ENCODE peak calls at places on chromosomes 11 and 22, in eight cellular contexts. One of them, this sample, is unnamed.

GRCh38 chr11:94740083-94740974 is 27.8 kb upstream of the AMOTL1 start:
- DNase-seq in HTR-8/SVneo: no peak
- DNase-seq in DMS 273 treated with DMSO at 0.1 percent for 48 hours: peak
- DNase-seq in EL: peak
- DNase-seq in AG04449: no peak
- DNase-seq in activated naive CD4-positive, alpha-beta T cell: no peak
- DNase-seq in mesothelial cell of epicardium: peak
- DNase-seq in NCI-H2029: no peak
- DNase-seq in this sample: peak

GRCh38 chr11:16902979-16903378 is 111.2 kb downstream of the PLEKHA7 start:
- DNase-seq in AG04449: no peak
- DNase-seq in EL: no peak
- DNase-seq in DMS 273 treated with DMSO at 0.1 percent for 48 hours: no peak
- DNase-seq in mesothelial cell of epicardium: no peak
- DNase-seq in activated naive CD4-positive, alpha-beta T cell: no peak
- DNase-seq in NCI-H2029: no peak
- DNase-seq in HTR-8/SVneo: no peak
- DNase-seq in this sample: no peak

GRCh38 chr11:76824083-76824939 is 36.4 kb upstream of the ACER3 start:
- DNase-seq in NCI-H2029: no peak
- DNase-seq in DMS 273 treated with DMSO at 0.1 percent for 48 hours: no peak
- DNase-seq in mesothelial cell of epicardium: no peak
- DNase-seq in HTR-8/SVneo: peak
- DNase-seq in activated naive CD4-positive, alpha-beta T cell: no peak
- DNase-seq in EL: peak
- DNase-seq in AG04449: no peak
- DNase-seq in this sample: no peak

GRCh38 chr22:42780070-42780540 is 59.4 kb upstream of the A4GALT start:
- DNase-seq in activated naive CD4-positive, alpha-beta T cell: no peak
- DNase-seq in AG04449: peak
- DNase-seq in mesothelial cell of epicardium: no peak
- DNase-seq in NCI-H2029: peak
- DNase-seq in HTR-8/SVneo: peak
- DNase-seq in DMS 273 treated with DMSO at 0.1 percent for 48 hours: peak
- DNase-seq in EL: peak
- DNase-seq in this sample: no peak

GRCh38 chr22:47151490-47151889 is 389.0 kb downstream of the TBC1D22A start:
- DNase-seq in AG04449: no peak
- DNase-seq in HTR-8/SVneo: peak
- DNase-seq in mesothelial cell of epicardium: no peak
- DNase-seq in NCI-H2029: no peak
- DNase-seq in DMS 273 treated with DMSO at 0.1 percent for 48 hours: no peak
- DNase-seq in EL: peak
- DNase-seq in activated naive CD4-positive, alpha-beta T cell: no peak
- DNase-seq in this sample: no peak

GRCh38 chr11:71248656-71249055 is 3.7 kb downstream of the SHANK2 start:
- DNase-seq in NCI-H2029: no peak
- DNase-seq in mesothelial cell of epicardium: no peak
- DNase-seq in activated naive CD4-positive, alpha-beta T cell: no peak
- DNase-seq in HTR-8/SVneo: no peak
- DNase-seq in AG04449: no peak
- DNase-seq in DMS 273 treated with DMSO at 0.1 percent for 48 hours: no peak
- DNase-seq in EL: no peak
- DNase-seq in this sample: peak

GRCh38 chr11:120128392-120129172 is 9.3 kb downstream of the TRIM29 start:
- DNase-seq in HTR-8/SVneo: no peak
- DNase-seq in mesothelial cell of epicardium: no peak
- DNase-seq in AG04449: peak
- DNase-seq in DMS 273 treated with DMSO at 0.1 percent for 48 hours: no peak
- DNase-seq in activated naive CD4-positive, alpha-beta T cell: no peak
- DNase-seq in NCI-H2029: no peak
- DNase-seq in EL: peak
- DNase-seq in this sample: peak

GRCh38 chr11:12249590-12250260 is 127.6 kb upstream of the PARVA start:
- DNase-seq in EL: no peak
- DNase-seq in mesothelial cell of epicardium: no peak
- DNase-seq in DMS 273 treated with DMSO at 0.1 percent for 48 hours: peak
- DNase-seq in activated naive CD4-positive, alpha-beta T cell: no peak
- DNase-seq in AG04449: no peak
- DNase-seq in NCI-H2029: peak
- DNase-seq in HTR-8/SVneo: no peak
- DNase-seq in this sample: no peak

GRCh38 chr11:115237578-115237977 is 266.6 kb downstream of the CADM1 start:
- DNase-seq in mesothelial cell of epicardium: no peak
- DNase-seq in NCI-H2029: no peak
- DNase-seq in AG04449: no peak
- DNase-seq in HTR-8/SVneo: no peak
- DNase-seq in DMS 273 treated with DMSO at 0.1 percent for 48 hours: no peak
- DNase-seq in EL: no peak
- DNase-seq in activated naive CD4-positive, alpha-beta T cell: no peak
- DNase-seq in this sample: no peak

GRCh38 chr22:23285734-23286133 is 105.4 kb downstream of the BCR start:
- DNase-seq in NCI-H2029: no peak
- DNase-seq in mesothelial cell of epicardium: no peak
- DNase-seq in AG04449: no peak
- DNase-seq in DMS 273 treated with DMSO at 0.1 percent for 48 hours: no peak
- DNase-seq in EL: peak
- DNase-seq in activated naive CD4-positive, alpha-beta T cell: no peak
- DNase-seq in HTR-8/SVneo: no peak
- DNase-seq in this sample: no peak

GRCh38 chr22:33922268-33922667 is 2.0 kb upstream of the LARGE1 start:
- DNase-seq in mesothelial cell of epicardium: peak
- DNase-seq in NCI-H2029: no peak
- DNase-seq in activated naive CD4-positive, alpha-beta T cell: no peak
- DNase-seq in AG04449: no peak
- DNase-seq in EL: no peak
- DNase-seq in HTR-8/SVneo: no peak
- DNase-seq in DMS 273 treated with DMSO at 0.1 percent for 48 hours: no peak
- DNase-seq in this sample: no peak

GRCh38 chr11:17490938-17491337 is 14.3 kb upstream of the ABCC8 start:
- DNase-seq in DMS 273 treated with DMSO at 0.1 percent for 48 hours: no peak
- DNase-seq in mesothelial cell of epicardium: no peak
- DNase-seq in NCI-H2029: no peak
- DNase-seq in EL: no peak
- DNase-seq in AG04449: no peak
- DNase-seq in HTR-8/SVneo: no peak
- DNase-seq in activated naive CD4-positive, alpha-beta T cell: no peak
- DNase-seq in this sample: no peak

GRCh38 chr11:58575377-58576020 is at the start of gene LPXN:
- DNase-seq in NCI-H2029: no peak
- DNase-seq in HTR-8/SVneo: no peak
- DNase-seq in DMS 273 treated with DMSO at 0.1 percent for 48 hours: no peak
- DNase-seq in EL: peak
- DNase-seq in mesothelial cell of epicardium: no peak
- DNase-seq in activated naive CD4-positive, alpha-beta T cell: no peak
- DNase-seq in AG04449: no peak
- DNase-seq in this sample: no peak

GRCh38 chr22:38180841-38181452 is 683 bp downstream of the PLA2G6 start:
- DNase-seq in mesothelial cell of epicardium: no peak
- DNase-seq in EL: no peak
- DNase-seq in activated naive CD4-positive, alpha-beta T cell: no peak
- DNase-seq in DMS 273 treated with DMSO at 0.1 percent for 48 hours: no peak
- DNase-seq in HTR-8/SVneo: no peak
- DNase-seq in NCI-H2029: peak
- DNase-seq in AG04449: no peak
- DNase-seq in this sample: peak

GRCh38 chr22:23622634-23623033 is 9.5 kb downstream of the DRICH1 start:
- DNase-seq in activated naive CD4-positive, alpha-beta T cell: no peak
- DNase-seq in AG04449: no peak
- DNase-seq in EL: no peak
- DNase-seq in NCI-H2029: no peak
- DNase-seq in DMS 273 treated with DMSO at 0.1 percent for 48 hours: no peak
- DNase-seq in HTR-8/SVneo: peak
- DNase-seq in mesothelial cell of epicardium: no peak
- DNase-seq in this sample: no peak

This sample was measured in upper lobe of right lung.